ENCODE peak calls at places on chromosomes 4 and X, in four cellular contexts. H is neural crest cell, E is tibial artery, Z is mucosa of descending colon. R is an unnamed sample.

GRCh38 chr4:55635282-55635681 is 816 bp downstream of the NMU start:
- DNase-seq in H (no peak), E (no peak), Z (no peak), R (peak; percentile 15)

GRCh38 chrX:100447563-100448397 is 37.7 kb upstream of the PCDH19 start:
- DNase-seq in H (peak; percentile 59), E (no peak), Z (peak; percentile 38), R (peak; percentile 73)

GRCh38 chr4:73520821-73521220 is 39.3 kb downstream of the AFM start:
- DNase-seq in H (no peak), E (peak; percentile 64), Z (no peak), R (no peak)

GRCh38 chrX:116436358-116436816 is at the start of gene SLC6A14:
- DNase-seq in H (no peak), E (no peak), Z (peak; percentile 19), R (peak; percentile 1)

GRCh38 chr4:9964884-9965283 is 56.4 kb downstream of the SLC2A9 start:
- DNase-seq in H (no peak), E (no peak), Z (no peak), R (no peak)

GRCh38 chr4:15368906-15369305 is 58.9 kb upstream of the C1QTNF7 start:
- DNase-seq in H (no peak), E (no peak), Z (no peak), R (no peak)

GRCh38 chrX:55783723-55784122 is 66.2 kb downstream of the RRAGB start:
- DNase-seq in H (no peak), E (no peak), Z (no peak), R (no peak)

GRCh38 chrX:102968216-102968615 is 31.1 kb downstream of the RAB40AL start:
- DNase-seq in H (no peak), E (no peak), Z (no peak), R (no peak)

GRCh38 chrX:47446431-47446830 is 36.6 kb downstream of the ZNF41 start:
- DNase-seq in H (no peak), E (no peak), Z (no peak), R (no peak)

GRCh38 chr4:168491563-168491962 is 5.3 kb upstream of the PALLD start:
- DNase-seq in H (no peak), E (no peak), Z (no peak), R (no peak)

GRCh38 chr4:13546855-13547562 is 2.7 kb upstream of the NKX3-2 start:
- DNase-seq in H (peak; percentile 42), E (no peak), Z (peak; percentile 27), R (peak; percentile 68)

GRCh38 chr4:99301376-99302164 is 10.8 kb upstream of the ADH1A start:
- DNase-seq in H (no peak), E (no peak), Z (no peak), R (no peak)

GRCh38 chr4:57168986-57169385 is 58.8 kb upstream of the IGFBP7 start:
- DNase-seq in H (no peak), E (no peak), Z (no peak), R (no peak)

DNA sequence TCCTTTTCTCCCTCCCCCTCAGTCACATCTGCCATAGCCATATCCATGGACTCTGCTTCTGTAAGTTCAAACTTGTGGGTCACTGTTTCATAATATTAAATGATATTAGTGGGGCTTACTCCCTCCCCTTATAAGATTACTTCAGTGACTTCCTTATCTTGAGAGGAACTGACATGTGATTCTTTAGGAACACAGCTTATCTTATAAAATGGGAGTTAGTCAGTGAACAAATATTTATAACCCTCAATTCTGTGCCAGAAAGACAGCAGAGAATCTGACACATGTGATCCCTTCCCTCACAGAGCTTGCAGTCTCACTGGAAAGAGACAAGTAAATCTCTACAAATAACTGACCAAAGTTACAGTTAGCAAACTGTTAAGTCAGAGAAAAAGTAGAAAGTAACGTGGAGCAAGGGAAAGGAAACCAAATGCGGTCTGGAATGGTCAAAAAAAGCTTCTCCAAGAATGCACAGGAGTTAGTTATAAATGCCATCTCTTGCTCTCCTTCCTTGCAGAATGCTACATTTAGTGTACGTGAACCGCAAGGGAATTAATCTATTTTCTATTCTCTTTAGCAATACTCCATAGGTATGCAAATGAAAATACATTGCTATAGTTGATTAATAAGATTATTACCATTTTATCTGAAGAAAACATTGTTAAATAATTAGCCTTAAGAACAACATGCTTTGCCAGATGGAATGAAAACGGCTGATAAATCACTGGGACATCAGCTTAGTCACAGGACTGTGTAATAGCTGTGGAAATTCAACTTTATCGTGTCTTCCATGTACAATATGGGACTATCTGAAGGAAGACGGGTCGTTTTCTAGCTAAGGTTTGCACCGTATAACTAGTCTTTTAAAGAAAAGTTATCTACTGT is 29.0 kb downstream of the SGMS2 start:
- DNase-seq in H (no peak), E (no peak), Z (no peak), R (no peak)
- TF ChIP-seq CTCF in H (no peak), E (no peak), Z (no peak), R (no peak)

DNA sequence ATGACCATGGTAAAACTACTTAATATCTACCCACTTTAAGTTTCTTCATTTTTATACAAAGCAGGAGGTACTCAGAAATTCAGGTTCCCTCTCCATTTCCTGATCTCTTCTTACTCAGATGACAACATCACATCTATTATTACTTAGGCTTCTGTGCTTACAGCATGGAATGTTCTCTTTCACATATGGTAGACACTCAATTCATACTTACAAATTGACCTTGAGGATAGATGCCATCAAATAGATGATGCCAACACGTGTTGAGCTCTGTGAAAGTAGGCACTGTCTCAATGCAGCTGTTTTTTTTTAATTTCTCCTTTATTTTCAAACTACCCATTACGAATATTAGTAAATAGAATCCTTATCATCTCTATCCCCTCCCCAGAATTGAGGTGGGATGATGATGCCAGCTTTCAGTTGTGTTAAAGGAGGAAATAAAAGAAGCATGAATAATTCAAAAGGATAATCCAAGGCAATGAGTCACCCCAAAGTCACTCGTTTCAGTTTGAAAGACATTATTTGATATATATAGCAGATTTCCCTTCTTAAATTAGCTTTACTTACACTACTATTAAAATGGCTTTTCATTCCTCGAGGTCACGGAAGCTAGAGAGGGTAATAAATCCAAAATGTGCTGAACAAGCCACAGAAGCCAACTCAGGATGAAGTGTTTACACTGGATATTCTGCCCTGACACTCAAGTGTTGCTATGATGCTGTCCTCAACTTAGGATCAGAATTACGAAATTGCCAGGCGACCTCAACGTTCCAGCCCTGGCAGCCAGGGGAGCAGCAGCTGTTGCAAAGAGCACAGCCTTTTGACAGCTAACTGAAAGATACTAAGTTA is 124.2 kb upstream of the EOLA2 start:
- DNase-seq in H (no peak), E (peak; percentile 75), Z (peak; percentile 6), R (no peak)
- TF ChIP-seq CTCF in H (no peak), E (peak; percentile 25), Z (no peak), R (no peak)

GRCh38 chr4:182585321-182585720 is 331.9 kb downstream of the DCTD start:
- DNase-seq in H (no peak), E (no peak), Z (no peak), R (no peak)
- TF ChIP-seq CTCF in H (no peak), E (no peak), Z (no peak), R (no peak)

DNA sequence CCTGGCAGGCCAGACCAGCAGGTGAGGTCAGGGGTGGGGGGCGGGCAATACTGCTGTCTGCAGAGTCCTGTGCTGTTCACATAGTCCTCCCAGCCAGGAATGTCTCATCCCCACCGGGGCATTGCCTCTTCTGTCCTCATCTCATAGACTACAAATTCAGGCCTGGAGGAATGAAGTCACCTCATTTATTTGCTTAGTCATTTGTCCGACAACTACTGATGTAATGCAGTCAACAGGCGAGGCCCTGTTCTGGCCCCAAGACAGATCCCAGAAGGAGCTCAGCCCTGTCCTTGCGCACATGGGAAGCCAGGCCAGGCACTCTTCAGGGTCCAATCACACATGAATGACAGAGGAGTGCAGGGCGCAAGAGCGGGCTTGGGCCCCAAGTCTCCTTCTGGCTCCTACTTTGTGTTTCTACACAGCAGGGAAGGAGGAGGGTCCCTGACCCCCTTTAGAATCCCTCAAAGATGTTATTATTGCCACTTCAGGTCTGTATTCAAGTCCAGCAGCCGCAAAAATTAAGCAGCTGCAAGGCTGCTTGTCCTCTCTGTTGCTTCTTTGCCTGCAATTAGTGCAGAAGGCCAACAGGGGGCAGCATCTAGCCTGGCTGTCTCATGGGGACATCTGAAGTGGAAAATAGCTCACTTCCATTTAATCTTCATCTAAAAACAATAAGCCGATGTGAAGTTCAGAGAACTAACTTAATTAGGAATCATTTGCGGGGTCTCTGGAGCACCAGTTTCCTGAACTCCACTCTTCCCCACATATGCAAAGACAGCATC is 15.2 kb upstream of the HMX1 start:
- DNase-seq in H (no peak), E (no peak), Z (no peak), R (no peak)
- TF ChIP-seq CTCF in H (peak; percentile 56), E (no peak), Z (no peak), R (peak; percentile 44)

DNA sequence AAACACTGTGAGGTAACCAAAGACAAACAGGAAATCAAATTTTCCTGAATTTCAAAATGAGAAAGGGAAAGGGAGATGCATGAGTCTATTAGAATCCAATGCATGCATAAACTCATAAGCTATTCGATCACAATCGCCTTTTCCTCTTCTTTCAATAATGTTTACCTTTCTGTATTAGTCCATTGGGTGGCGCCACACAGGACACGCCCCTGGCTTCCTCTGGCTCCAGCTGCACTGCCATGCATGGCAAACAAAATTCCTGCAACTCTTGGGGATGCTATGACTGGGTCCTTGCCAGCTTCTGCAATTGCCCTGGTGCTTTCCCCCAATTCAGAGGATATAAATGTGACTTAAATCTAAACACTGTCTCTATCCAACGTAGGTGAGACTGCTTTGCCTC is 424.5 kb upstream of the PCDH7 start:
- DNase-seq in H (no peak), E (no peak), Z (no peak), R (peak; percentile 4)
- TF ChIP-seq CTCF in H (no peak), E (no peak), Z (no peak), R (no peak)

GRCh38 chr4:40980318-40980883 is 230.6 kb downstream of the NSUN7 start:
- DNase-seq in H (no peak), E (no peak), Z (no peak), R (no peak)
- TF ChIP-seq CTCF in H (peak; percentile 47), E (peak; percentile 40), Z (no peak), R (peak; percentile 16)

GRCh38 chr4:112637552-112637866 is 566 bp downstream of the LARP7 start:
- DNase-seq in H (no peak), E (no peak), Z (no peak), R (no peak)
- TF ChIP-seq CTCF in H (no peak), E (no peak), Z (no peak), R (no peak)

DNA sequence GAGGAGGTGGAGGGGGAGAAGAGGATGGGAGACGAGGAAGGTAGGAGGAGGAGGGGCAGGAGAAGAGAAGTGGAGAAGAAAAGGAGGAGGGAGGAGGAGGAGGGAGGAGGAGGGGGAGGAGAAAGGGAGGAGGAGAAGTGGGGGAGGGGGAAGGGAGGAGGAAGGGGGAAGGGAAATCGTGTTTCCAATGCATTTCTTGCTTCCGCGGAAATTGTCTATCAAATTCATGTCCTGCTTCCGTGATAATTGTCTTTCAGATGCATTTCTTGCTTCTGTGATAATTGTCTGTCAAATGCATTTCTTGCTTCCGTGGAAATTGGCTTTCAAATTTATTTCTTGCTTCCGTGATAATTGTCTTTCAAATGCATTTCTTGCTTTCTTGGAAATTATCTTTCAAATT is 43.3 kb downstream of the CRLF2 start:
- DNase-seq in H (no peak), E (no peak), Z (no peak), R (no peak)
- TF ChIP-seq CTCF in H (no peak), E (no peak), Z (no peak), R (no peak)

R was measured in nephron progenitor cell.